ENCODE peak calls at places on chromosome 16, in ten cellular contexts. O, T, B, P, Q, D, Z, V, E and K are unnamed samples.

GRCh38 chr16:1816396-1817275 is 10.0 kb downstream of the HAGH start:
- DNase-seq in E (no peak), P (no peak), B (no peak), Z (no peak), Q (no peak), D (no peak), V (no peak), T (no peak), O (no peak), K (no peak)

GRCh38 chr16:56257260-56257659 is 66.0 kb downstream of the GNAO1 start:
- DNase-seq in P (peak; percentile 82), Q (peak; percentile 24), B (no peak), T (no peak), O (no peak), Z (no peak), E (no peak), V (no peak), D (peak; percentile 63), K (no peak)

GRCh38 chr16:17970816-17971291 is 365.7 kb downstream of the NPIPA8 start:
- DNase-seq in T (no peak), P (no peak), E (no peak), V (no peak), O (no peak), D (no peak), Q (peak; percentile 61), Z (peak; percentile 22), B (no peak), K (no peak)

GRCh38 chr16:20844054-20844453 is 37.7 kb downstream of the REXO5 start:
- DNase-seq in E (no peak), Z (no peak), Q (no peak), T (no peak), B (no peak), O (no peak), P (no peak), V (no peak), D (no peak), K (no peak)

GRCh38 chr16:68313116-68313515 is 2.3 kb downstream of the PRMT7 start:
- DNase-seq in D (no peak), O (no peak), B (no peak), T (no peak), V (no peak), Q (no peak), P (no peak), E (no peak), Z (peak; percentile 56), K (no peak)

GRCh38 chr16:3170440-3171180 is 17.4 kb upstream of the OR1F1 start:
- DNase-seq in O (no peak), B (no peak), V (no peak), Q (no peak), P (no peak), E (no peak), D (no peak), Z (no peak), T (no peak), K (no peak)

GRCh38 chr16:30996324-30996999 is 11.5 kb downstream of the HSD3B7 start:
- DNase-seq in P (no peak), Q (no peak), B (no peak), O (no peak), E (no peak), D (no peak), T (no peak), V (no peak), Z (peak; percentile 49), K (no peak)

GRCh38 chr16:86869288-86870022 is 291.1 kb downstream of the FOXL1 start:
- DNase-seq in V (no peak), B (no peak), O (no peak), E (no peak), P (no peak), Q (no peak), T (no peak), Z (no peak), D (no peak), K (no peak)

GRCh38 chr16:48499822-48500440 is 110.0 kb downstream of the N4BP1 start:
- DNase-seq in P (no peak), E (no peak), O (peak; percentile 97), V (no peak), B (no peak), D (peak; percentile 58), Z (peak; percentile 93), T (peak; percentile 49), Q (peak; percentile 61), K (no peak)

GRCh38 chr16:27154573-27155521 is 48.5 kb upstream of the KDM8 start:
- DNase-seq in P (peak; percentile 78), B (peak; percentile 52), D (peak; percentile 51), O (peak; percentile 39), Q (peak; percentile 57), V (peak; percentile 68), Z (peak; percentile 39), T (no peak), E (peak; percentile 62), K (peak; percentile 48)

GRCh38 chr16:84379008-84379730 is 10.8 kb downstream of the ATP2C2 start:
- DNase-seq in B (no peak), Q (no peak), V (no peak), P (no peak), D (no peak), T (no peak), E (no peak), O (no peak), Z (no peak), K (no peak)

GRCh38 chr16:87309912-87310485 is 7.2 kb downstream of the C16orf95 start:
- DNase-seq in Q (no peak), D (no peak), T (no peak), E (no peak), B (no peak), P (no peak), O (no peak), V (no peak), Z (no peak), K (no peak)

GRCh38 chr16:63877401-63877800 is 1244.5 kb downstream of the CDH11 start:
- DNase-seq in O (no peak), Q (no peak), E (no peak), Z (no peak), D (no peak), P (no peak), V (no peak), B (no peak), T (no peak), K (no peak)

GRCh38 chr16:68272501-68273209 is 8.3 kb downstream of the SLC7A6 start:
- DNase-seq in D (no peak), Q (no peak), O (no peak), B (no peak), T (no peak), Z (no peak), V (peak; percentile 31), E (no peak), P (peak; percentile 25), K (no peak)

GRCh38 chr16:22813223-22813945 is 578 bp upstream of the HS3ST2 start:
- DNase-seq in D (peak; percentile 31), P (peak; percentile 61), Z (peak; percentile 43), B (peak; percentile 48), E (no peak), V (no peak), Q (no peak), T (no peak), O (peak; percentile 27), K (peak; percentile 11)

GRCh38 chr16:23670137-23670776 is 8.4 kb upstream of the PLK1 start:
- DNase-seq in O (peak; percentile 65), V (no peak), D (no peak), P (no peak), Z (peak; percentile 95), B (no peak), Q (no peak), E (no peak), T (no peak), K (peak; percentile 74)

GRCh38 chr16:86761117-86761971 is 183.0 kb downstream of the FOXL1 start:
- DNase-seq in T (peak; percentile 40), E (peak; percentile 65), B (peak; percentile 50), O (peak; percentile 72), Q (peak; percentile 68), V (peak; percentile 19), P (peak; percentile 77), D (peak; percentile 62), Z (peak; percentile 79), K (peak; percentile 14)

GRCh38 chr16:67936124-67936875 is at the start of gene PSMB10:
- DNase-seq in Z (peak; percentile 68), Q (peak; percentile 27), D (peak; percentile 45), E (peak; percentile 49), B (peak; percentile 32), T (peak; percentile 63), V (no peak), O (peak; percentile 32), P (peak; percentile 68), K (no peak)

GRCh38 chr16:86509759-86510464 is 415 bp upstream of the FOXF1 start:
- DNase-seq in B (no peak), Q (no peak), V (no peak), Z (peak; percentile 68), O (peak; percentile 66), P (no peak), T (peak; percentile 75), D (peak; percentile 36), E (peak; percentile 53), K (no peak)

GRCh38 chr16:56609463-56609921 is 1.1 kb downstream of the MT2A start:
- DNase-seq in D (peak; percentile 87), V (no peak), Q (peak; percentile 84), O (peak; percentile 90), B (peak; percentile 65), Z (peak; percentile 92), T (peak; percentile 47), P (peak; percentile 70), E (no peak), K (peak; percentile 72)

GRCh38 chr16:24051125-24051524 is 205.0 kb upstream of the CACNG3 start:
- DNase-seq in D (no peak), T (no peak), B (no peak), Z (no peak), P (no peak), V (no peak), O (no peak), E (no peak), Q (no peak), K (no peak)

GRCh38 chr16:84225126-84225525 is 14.7 kb downstream of the KCNG4 start:
- DNase-seq in V (no peak), O (no peak), Z (no peak), D (no peak), P (no peak), T (no peak), B (no peak), E (no peak), Q (no peak), K (no peak)

GRCh38 chr16:87757841-87758426 is 7.9 kb downstream of the KLHDC4 start:
- DNase-seq in Q (no peak), P (no peak), T (peak; percentile 17), E (no peak), B (no peak), O (no peak), V (no peak), Z (peak; percentile 54), D (no peak), K (no peak)

GRCh38 chr16:28561557-28562187 is 8.0 kb downstream of the SGF29 start:
- DNase-seq in D (no peak), T (no peak), P (no peak), Z (no peak), Q (no peak), E (no peak), B (no peak), O (no peak), V (no peak), K (no peak)

GRCh38 chr16:64627288-64627687 is 494.6 kb downstream of the CDH11 start:
- DNase-seq in B (no peak), T (no peak), O (no peak), P (no peak), D (no peak), Q (no peak), Z (peak; percentile 7), V (no peak), E (no peak), K (no peak)

GRCh38 chr16:72013888-72014538 is 5.5 kb downstream of the DHODH start:
- DNase-seq in B (no peak), D (peak; percentile 36), Q (no peak), O (peak; percentile 39), P (peak; percentile 65), Z (peak; percentile 9), T (no peak), E (no peak), V (no peak), K (no peak)

GRCh38 chr16:31181102-31181830 is 1.3 kb downstream of the FUS start:
- DNase-seq in Q (no peak), E (no peak), V (no peak), B (no peak), O (peak; percentile 46), D (peak; percentile 48), T (no peak), Z (peak; percentile 49), P (peak; percentile 67), K (peak; percentile 46)

GRCh38 chr16:17483266-17483864 is 12.6 kb upstream of the XYLT1 start:
- DNase-seq in T (no peak), Q (no peak), P (no peak), V (no peak), D (no peak), B (no peak), O (no peak), E (no peak), Z (no peak), K (no peak)